ENCODE peak calls at places on chromosome 18, in four cellular contexts. S, K, M and L are unnamed samples.

GRCh38 chr18:12639990-12640880 is 17.7 kb downstream of the SPIRE1 start:
- DNase-seq in S (peak; percentile 62), M (no peak), K (no peak), L (no peak)

GRCh38 chr18:66226782-66227181 is 377.1 kb downstream of the CDH19 start:
- DNase-seq in M (no peak), K (no peak), S (no peak), L (no peak)

GRCh38 chr18:72692086-72692485 is 147.9 kb upstream of the CBLN2 start:
- DNase-seq in K (no peak), S (no peak), M (no peak), L (no peak)

GRCh38 chr18:62452280-62452824 is 70.5 kb upstream of the ZCCHC2 start:
- DNase-seq in M (peak; percentile 94), K (no peak), S (no peak), L (no peak)

GRCh38 chr18:57649536-57650495 is 28.2 kb upstream of the NARS1 start:
- DNase-seq in S (no peak), K (peak; percentile 49), M (peak; percentile 60), L (no peak)

GRCh38 chr18:61955644-61956043 is 62.8 kb upstream of the RNF152 start:
- DNase-seq in K (peak; percentile 37), S (no peak), M (peak; percentile 15), L (peak; percentile 10)

GRCh38 chr18:59140287-59140885 is 702 bp downstream of the SEC11C start:
- DNase-seq in M (peak; percentile 24), K (no peak), S (peak; percentile 17), L (no peak)

GRCh38 chr18:13163167-13163927 is 55.2 kb upstream of the LDLRAD4 start:
- DNase-seq in K (no peak), S (no peak), M (no peak), L (no peak)

GRCh38 chr18:49021433-49022129 is 70.8 kb upstream of the SMAD7 start:
- DNase-seq in S (peak; percentile 70), K (peak; percentile 15), M (peak; percentile 28), L (peak; percentile 65)

GRCh38 chr18:44876024-44876423 is 195.3 kb downstream of the SETBP1 start:
- DNase-seq in K (no peak), M (no peak), S (no peak), L (no peak)

GRCh38 chr18:73638709-73639108 is 508.9 kb downstream of the FBXO15 start:
- DNase-seq in S (no peak), K (no peak), M (no peak), L (no peak)

GRCh38 chr18:56124186-56124585 is 514.2 kb downstream of the TXNL1 start:
- DNase-seq in S (no peak), K (no peak), M (no peak), L (no peak)

GRCh38 chr18:58393295-58393694 is 235.6 kb downstream of the ALPK2 start:
- DNase-seq in M (no peak), S (no peak), K (no peak), L (no peak)

GRCh38 chr18:76099931-76100457 is 395.0 kb downstream of the ZNF516 start:
- DNase-seq in K (no peak), M (no peak), S (no peak), L (no peak)

GRCh38 chr18:28657836-28658410 is 481.0 kb upstream of the CDH2 start:
- DNase-seq in M (no peak), K (no peak), S (no peak), L (no peak)

GRCh38 chr18:49111191-49111988 is 160.6 kb upstream of the SMAD7 start:
- DNase-seq in M (no peak), K (no peak), S (peak; percentile 29), L (no peak)

GRCh38 chr18:29841631-29842030 is 1200.9 kb downstream of the DSC3 start:
- DNase-seq in M (no peak), S (no peak), K (no peak), L (no peak)

GRCh38 chr18:22838221-22838620 is 94.9 kb upstream of the RBBP8 start:
- DNase-seq in M (no peak), K (no peak), S (no peak), L (no peak)

GRCh38 chr18:50508228-50508627 is 51.7 kb upstream of the MAPK4 start:
- DNase-seq in M (no peak), S (no peak), K (no peak), L (no peak)

GRCh38 chr18:56721491-56721890 is 70.3 kb downstream of the WDR7 start:
- DNase-seq in K (no peak), M (no peak), S (no peak), L (no peak)

GRCh38 chr18:26656944-26657536 is 108.7 kb upstream of the KCTD1 start:
- DNase-seq in M (no peak), S (no peak), K (no peak), L (peak; percentile 47)

GRCh38 chr18:48548404-48548771 is 9.6 kb downstream of the CTIF start:
- DNase-seq in K (no peak), S (no peak), M (peak; percentile 57), L (no peak)

GRCh38 chr18:58887613-58887963 is 22.9 kb downstream of the ZNF532 start:
- DNase-seq in K (peak; percentile 51), S (peak; percentile 1), M (peak; percentile 81), L (no peak)

GRCh38 chr18:58268849-58269248 is 224.8 kb downstream of the NEDD4L start:
- DNase-seq in K (no peak), S (peak; percentile 28), M (no peak), L (no peak)

GRCh38 chr18:62522178-62522509 is 681 bp upstream of the ZCCHC2 start:
- DNase-seq in S (no peak), K (no peak), M (no peak), L (no peak)

GRCh38 chr18:28045880-28046279 is 131.1 kb downstream of the CDH2 start:
- DNase-seq in K (no peak), M (no peak), S (no peak), L (no peak)

GRCh38 chr18:39845673-39846072 is 2109.4 kb upstream of the PIK3C3 start:
- DNase-seq in S (no peak), M (no peak), K (no peak), L (no peak)

GRCh38 chr18:44740000-44740399 is 59.3 kb downstream of the SETBP1 start:
- DNase-seq in S (no peak), M (no peak), K (no peak), L (no peak)

GRCh38 chr18:44098551-44099098 is 582.1 kb upstream of the SETBP1 start:
- DNase-seq in M (no peak), K (no peak), S (no peak), L (no peak)

GRCh38 chr18:34031810-34032209 is 192.9 kb downstream of the NOL4 start:
- DNase-seq in S (no peak), M (no peak), K (no peak), L (no peak)

GRCh38 chr18:57561728-57562423 is 24.6 kb downstream of the FECH start:
- DNase-seq in K (no peak), S (peak; percentile 52), M (peak; percentile 51), L (no peak)

GRCh38 chr18:48816554-48816953 is 134.2 kb downstream of the SMAD7 start:
- DNase-seq in M (no peak), S (no peak), K (no peak), L (no peak)

GRCh38 chr18:45566025-45566740 is 49.1 kb upstream of the SLC14A2 start:
- DNase-seq in M (no peak), S (no peak), K (no peak), L (no peak)

GRCh38 chr18:58496937-58497336 is 132.0 kb downstream of the ALPK2 start:
- DNase-seq in M (no peak), K (no peak), S (peak; percentile 10), L (no peak)

GRCh38 chr18:21489119-21489750 is 111.3 kb downstream of the ESCO1 start:
- DNase-seq in S (peak; percentile 78), M (peak; percentile 45), K (no peak), L (peak; percentile 50)

GRCh38 chr18:73408434-73408833 is 540.6 kb upstream of the NETO1 start:
- DNase-seq in S (no peak), K (no peak), M (no peak), L (no peak)

GRCh38 chr18:12973562-12974213 is 17.5 kb upstream of the CEP192 start:
- DNase-seq in S (peak; percentile 31), K (no peak), M (no peak), L (no peak)

DNA sequence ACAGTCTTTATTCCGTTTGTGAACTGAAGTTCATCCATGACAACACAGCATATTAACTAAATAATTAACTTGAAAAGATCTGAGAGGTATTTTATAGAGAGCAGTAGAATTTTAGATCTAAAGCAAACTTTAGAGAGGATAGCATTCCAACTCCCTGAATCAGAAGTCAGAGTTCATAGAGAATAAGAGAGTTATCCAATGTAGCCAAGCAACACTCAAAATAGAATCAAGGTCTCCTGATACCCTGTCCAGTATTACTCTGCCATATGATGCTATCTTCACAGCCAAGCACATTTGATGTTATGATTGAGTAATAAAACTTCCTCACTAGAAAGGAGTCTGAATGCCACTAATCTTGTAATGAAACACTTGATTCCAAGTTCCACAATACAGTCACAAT is 55.5 kb downstream of the RIT2 start:
- DNase-seq in S (no peak), M (no peak), K (no peak), L (no peak)
- TF ChIP-seq SPI1 in S (no peak), M (no peak), K (no peak), L (no peak)

GRCh38 chr18:79380816-79381806 is 14.6 kb upstream of the NFATC1 start:
- DNase-seq in M (no peak), S (peak; percentile 62), K (no peak), L (peak; percentile 84)
- TF ChIP-seq SPI1 in M (no peak), S (no peak), K (no peak), L (no peak)

GRCh38 chr18:35580748-35581534 is 599 bp upstream of the GALNT1 start:
- DNase-seq in S (peak; percentile 64), M (no peak), K (no peak), L (peak; percentile 49)
- TF ChIP-seq SPI1 in S (peak; percentile 17), M (peak; percentile 86), K (peak; percentile 50), L (peak; percentile 44)

GRCh38 chr18:52367962-52368745 is 28.2 kb downstream of the DCC start:
- DNase-seq in S (no peak), K (no peak), M (no peak), L (no peak)
- TF ChIP-seq SPI1 in S (no peak), K (no peak), M (no peak), L (no peak)

GRCh38 chr18:966095-967036 is 61.7 kb downstream of the ADCYAP1 start:
- DNase-seq in S (peak; percentile 59), M (no peak), K (no peak), L (no peak)
- TF ChIP-seq SPI1 in S (no peak), M (no peak), K (no peak), L (no peak)

DNA sequence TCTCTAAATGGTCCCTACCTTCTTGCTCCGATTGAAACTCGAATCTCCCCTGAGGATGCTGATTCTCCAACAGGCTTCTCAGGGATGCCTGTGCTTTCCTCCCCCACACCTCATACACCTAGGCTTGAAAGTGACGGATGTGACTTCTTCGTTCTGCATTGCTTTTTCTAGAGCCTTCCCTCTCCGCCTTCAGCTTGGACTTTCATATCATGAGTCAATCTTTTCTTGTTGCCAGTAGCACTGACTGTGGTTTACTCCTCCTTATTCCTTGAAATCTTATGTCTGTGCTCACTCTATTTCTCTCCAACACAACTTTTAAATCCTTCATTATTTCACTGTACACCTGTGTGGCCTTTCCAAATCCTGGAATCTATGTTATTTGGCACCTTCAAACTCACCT is 451.4 kb downstream of the TMX3 start:
- DNase-seq in S (no peak), K (no peak), M (no peak), L (no peak)
- TF ChIP-seq SPI1 in S (no peak), K (no peak), M (no peak), L (no peak)